ENCODE peak calls at places on chromosomes 2 and 18, in ten cellular contexts. O, R, P, Z, W, G, E, H, T and N are unnamed samples.

GRCh38 chr2:172427990-172428840 is 829 bp downstream of the ITGA6 start:
- DNase-seq in O (peak), R (no peak), P (peak), Z (peak), W (peak), G (peak), E (peak), H (peak), T (no peak), N (no peak)

GRCh38 chr2:5673861-5674240 is 18.3 kb upstream of the SOX11 start:
- DNase-seq in O (no peak), R (no peak), P (no peak), Z (no peak), W (no peak), G (no peak), E (no peak), H (no peak), T (no peak), N (no peak)

GRCh38 chr2:204753841-204754240 is 208.6 kb downstream of the PARD3B start:
- DNase-seq in O (no peak), R (no peak), P (no peak), Z (no peak), W (no peak), G (no peak), E (no peak), H (no peak), T (no peak), N (no peak)

GRCh38 chr2:6923319-6923718 is 6.1 kb downstream of the RNF144A start:
- DNase-seq in O (no peak), R (peak), P (no peak), Z (no peak), W (no peak), G (no peak), E (no peak), H (no peak), T (no peak), N (peak)

GRCh38 chr2:240198226-240198625 is 57.8 kb upstream of the OTOS start:
- DNase-seq in O (no peak), R (no peak), P (no peak), Z (no peak), W (no peak), G (no peak), E (no peak), H (no peak), T (peak), N (no peak)

GRCh38 chr2:74588664-74589063 is 34.1 kb downstream of the DOK1 start:
- DNase-seq in O (no peak), R (no peak), P (no peak), Z (no peak), W (no peak), G (no peak), E (no peak), H (no peak), T (no peak), N (no peak)

GRCh38 chr2:238154570-238154969 is 4.2 kb upstream of the ERFE start:
- DNase-seq in O (no peak), R (no peak), P (no peak), Z (peak), W (no peak), G (no peak), E (no peak), H (no peak), T (no peak), N (no peak)

GRCh38 chr2:215756351-215756731 is 257.0 kb downstream of the MREG start:
- DNase-seq in O (no peak), R (no peak), P (no peak), Z (no peak), W (no peak), G (no peak), E (no peak), H (no peak), T (no peak), N (no peak)

GRCh38 chr2:215664847-215665525 is 229.1 kb upstream of the FN1 start:
- DNase-seq in O (no peak), R (peak), P (no peak), Z (no peak), W (peak), G (peak), E (no peak), H (no peak), T (no peak), N (peak)

GRCh38 chr2:189661957-189662321 is 680 bp downstream of the ASNSD1 start:
- DNase-seq in O (peak), R (no peak), P (no peak), Z (no peak), W (no peak), G (no peak), E (no peak), H (no peak), T (no peak), N (no peak)

GRCh38 chr2:55992465-55992864 is 68.9 kb upstream of the EFEMP1 start:
- DNase-seq in O (no peak), R (peak), P (peak), Z (no peak), W (no peak), G (peak), E (no peak), H (no peak), T (peak), N (no peak)

GRCh38 chr2:219289537-219290361 is 10.6 kb downstream of the DNAJB2 start:
- DNase-seq in O (no peak), R (peak), P (peak), Z (peak), W (peak), G (peak), E (no peak), H (peak), T (peak), N (no peak)

GRCh38 chr18:10025756-10026290 is 112.0 kb downstream of the VAPA start:
- DNase-seq in O (no peak), R (no peak), P (no peak), Z (no peak), W (no peak), G (no peak), E (no peak), H (no peak), T (no peak), N (no peak)

GRCh38 chr2:67686254-67686653 is 289.1 kb downstream of the ETAA1 start:
- DNase-seq in O (no peak), R (no peak), P (no peak), Z (no peak), W (no peak), G (no peak), E (no peak), H (no peak), T (no peak), N (no peak)

GRCh38 chr2:240839152-240840143 is 19.4 kb upstream of the KIF1A start:
- DNase-seq in O (no peak), R (peak), P (no peak), Z (no peak), W (no peak), G (no peak), E (no peak), H (no peak), T (no peak), N (no peak)

GRCh38 chr2:237875234-237876055 is 16.0 kb downstream of the RAMP1 start:
- DNase-seq in O (no peak), R (no peak), P (no peak), Z (no peak), W (no peak), G (no peak), E (no peak), H (no peak), T (peak), N (no peak)

GRCh38 chr2:230842473-230842872 is 22.3 kb upstream of the ITM2C start:
- DNase-seq in O (no peak), R (peak), P (no peak), Z (no peak), W (no peak), G (no peak), E (no peak), H (no peak), T (no peak), N (no peak)

GRCh38 chr2:116879646-116880045 is 934.8 kb upstream of the DDX18 start:
- DNase-seq in O (no peak), R (no peak), P (no peak), Z (no peak), W (no peak), G (no peak), E (no peak), H (no peak), T (no peak), N (no peak)

GRCh38 chr18:76494181-76494540 is 881 bp downstream of the ZNF516 start:
- DNase-seq in O (no peak), R (peak), P (no peak), Z (peak), W (no peak), G (peak), E (no peak), H (peak), T (no peak), N (no peak)

GRCh38 chr18:43341014-43341413 is 63.7 kb upstream of the SYT4 start:
- DNase-seq in O (no peak), R (no peak), P (no peak), Z (no peak), W (no peak), G (no peak), E (no peak), H (no peak), T (no peak), N (no peak)

GRCh38 chr18:3799515-3799914 is 349.5 kb downstream of the TGIF1 start:
- DNase-seq in O (no peak), R (no peak), P (no peak), Z (no peak), W (no peak), G (no peak), E (no peak), H (no peak), T (no peak), N (no peak)

GRCh38 chr2:240933966-240934700 is 28.0 kb downstream of the CROCC2 start:
- DNase-seq in O (no peak), R (no peak), P (no peak), Z (no peak), W (no peak), G (no peak), E (no peak), H (peak), T (peak), N (no peak)

GRCh38 chr18:9905401-9905922 is 8.4 kb upstream of the VAPA start:
- DNase-seq in O (no peak), R (peak), P (no peak), Z (no peak), W (no peak), G (no peak), E (no peak), H (no peak), T (no peak), N (no peak)

GRCh38 chr2:69625078-69625788 is 18.3 kb downstream of the AAK1 start:
- DNase-seq in O (no peak), R (no peak), P (no peak), Z (no peak), W (no peak), G (no peak), E (no peak), H (no peak), T (no peak), N (no peak)

GRCh38 chr2:121647396-121647795 is 1.9 kb downstream of the CLASP1 start:
- DNase-seq in O (no peak), R (no peak), P (no peak), Z (no peak), W (no peak), G (no peak), E (no peak), H (no peak), T (no peak), N (no peak)

GRCh38 chr2:226334981-226335720 is 464.5 kb downstream of the IRS1 start:
- DNase-seq in O (no peak), R (peak), P (no peak), Z (no peak), W (no peak), G (no peak), E (no peak), H (no peak), T (no peak), N (no peak)

GRCh38 chr2:196293751-196294486 is 122.5 kb upstream of the STK17B start:
- DNase-seq in O (no peak), R (peak), P (no peak), Z (no peak), W (peak), G (peak), E (no peak), H (no peak), T (no peak), N (no peak)

GRCh38 chr2:118774458-118775133 is 72.9 kb downstream of the EN1 start:
- DNase-seq in O (no peak), R (peak), P (peak), Z (peak), W (peak), G (peak), E (no peak), H (peak), T (no peak), N (peak)

GRCh38 chr2:104052341-104052740 is 801.6 kb upstream of the POU3F3 start:
- DNase-seq in O (no peak), R (no peak), P (no peak), Z (no peak), W (no peak), G (no peak), E (no peak), H (no peak), T (no peak), N (no peak)

GRCh38 chr2:159925975-159926374 is 128.0 kb upstream of the CD302 start:
- DNase-seq in O (no peak), R (no peak), P (no peak), Z (no peak), W (no peak), G (no peak), E (no peak), H (no peak), T (no peak), N (no peak)

GRCh38 chr2:74262681-74263080 is 64.3 kb downstream of the MTHFD2 start:
- DNase-seq in O (no peak), R (no peak), P (no peak), Z (no peak), W (no peak), G (no peak), E (no peak), H (no peak), T (no peak), N (no peak)

GRCh38 chr2:57181315-57182038 is 865.1 kb upstream of the VRK2 start:
- DNase-seq in O (no peak), R (peak), P (no peak), Z (no peak), W (no peak), G (peak), E (no peak), H (no peak), T (no peak), N (no peak)

GRCh38 chr18:46297621-46298020 is 193.4 kb downstream of the HAUS1 start:
- DNase-seq in O (no peak), R (no peak), P (no peak), Z (no peak), W (no peak), G (no peak), E (no peak), H (no peak), T (no peak), N (no peak)